ENCODE peak calls at places on chromosomes 3 and 15, in eight cellular contexts. B, A, U, Q, C, V, W and O are unnamed samples. For H3K27me3, the result is how much of the 10 kb centered on the place peaks cover.

GRCh38 chr3:142608615-142609014 is 12.4 kb downstream of the PLS1 start:
- DNase-seq in B (no peak), A (no peak), U (no peak), Q (no peak), C (no peak), V (no peak), W (no peak), O (no peak)

GRCh38 chr3:73623996-73624362 is 762 bp downstream of the PDZRN3 start:
- DNase-seq in B (peak), A (peak), U (no peak), Q (peak), C (no peak), V (peak), W (no peak), O (no peak)

GRCh38 chr3:135760581-135760980 is 204.9 kb upstream of the PPP2R3A start:
- DNase-seq in B (no peak), A (no peak), U (no peak), Q (no peak), C (no peak), V (no peak), W (no peak), O (no peak)

GRCh38 chr3:122398920-122399319 is 14.9 kb downstream of the FAM162A start:
- DNase-seq in B (no peak), A (no peak), U (no peak), Q (no peak), C (no peak), V (no peak), W (no peak), O (no peak)

GRCh38 chr3:16606398-16606797 is 1.2 kb upstream of the DAZL start:
- DNase-seq in B (no peak), A (peak), U (no peak), Q (no peak), C (no peak), V (peak), W (peak), O (no peak)

GRCh38 chr3:126948980-126949535 is 33.9 kb upstream of the PLXNA1 start:
- DNase-seq in B (no peak), A (no peak), U (no peak), Q (no peak), C (no peak), V (no peak), W (no peak), O (no peak)

GRCh38 chr3:128584412-128585020 is 66.1 kb downstream of the RPN1 start:
- DNase-seq in B (peak), A (peak), U (peak), Q (peak), C (peak), V (peak), W (peak), O (peak)

GRCh38 chr15:82569834-82570233 is 29.6 kb upstream of the RPS17 start:
- DNase-seq in B (no peak), A (no peak), U (no peak), Q (no peak), C (no peak), V (no peak), W (no peak), O (no peak)

GRCh38 chr3:82790307-82791097 is 1029.1 kb upstream of the GBE1 start:
- DNase-seq in B (no peak), A (no peak), U (no peak), Q (no peak), C (no peak), V (no peak), W (no peak), O (no peak)

GRCh38 chr3:14377838-14378169 is 24.6 kb upstream of the SLC6A6 start:
- DNase-seq in B (peak), A (no peak), U (no peak), Q (no peak), C (peak), V (no peak), W (no peak), O (no peak)

GRCh38 chr3:118231578-118231977 is 803.1 kb downstream of the IGSF11 start:
- DNase-seq in B (no peak), A (no peak), U (no peak), Q (no peak), C (no peak), V (no peak), W (no peak), O (no peak)

GRCh38 chr3:160768918-160769317 is 12.9 kb downstream of the PPM1L start:
- DNase-seq in B (no peak), A (no peak), U (no peak), Q (no peak), C (no peak), V (no peak), W (no peak), O (no peak)

GRCh38 chr15:72197045-72197459 is 535 bp downstream of the GRAMD2A start:
- DNase-seq in B (no peak), A (no peak), U (no peak), Q (no peak), C (no peak), V (no peak), W (no peak), O (no peak)

GRCh38 chr3:194168994-194169393 is 33.0 kb downstream of the HES1 start:
- DNase-seq in B (no peak), A (no peak), U (no peak), Q (no peak), C (no peak), V (no peak), W (no peak), O (no peak)

GRCh38 chr3:111691293-111691909 is 96.3 kb upstream of the ZBED2 start:
- DNase-seq in B (no peak), A (no peak), U (no peak), Q (peak), C (no peak), V (peak), W (no peak), O (no peak)

GRCh38 chr3:124886168-124887051 is 755 bp downstream of the ITGB5 start:
- DNase-seq in B (peak), A (peak), U (no peak), Q (peak), C (peak), V (no peak), W (peak), O (no peak)

GRCh38 chr15:61621865-61622264 is 392.8 kb upstream of the RORA start:
- DNase-seq in B (no peak), A (no peak), U (no peak), Q (no peak), C (no peak), V (no peak), W (no peak), O (no peak)

GRCh38 chr3:172461530-172462138 is 13.4 kb upstream of the GHSR start:
- DNase-seq in B (no peak), A (no peak), U (no peak), Q (peak), C (no peak), V (no peak), W (no peak), O (no peak)

GRCh38 chr15:60565407-60565806 is 86.5 kb upstream of the ICE2 start:
- DNase-seq in B (no peak), A (no peak), U (no peak), Q (no peak), C (no peak), V (no peak), W (no peak), O (no peak)

GRCh38 chr15:60568883-60569495 is 90.0 kb upstream of the ICE2 start:
- DNase-seq in B (no peak), A (no peak), U (no peak), Q (no peak), C (no peak), V (no peak), W (no peak), O (no peak)

GRCh38 chr15:60570936-60571530 is 92.1 kb upstream of the ICE2 start:
- DNase-seq in B (no peak), A (no peak), U (no peak), Q (no peak), C (no peak), V (no peak), W (no peak), O (no peak)

GRCh38 chr15:60569596-60569995 is 90.7 kb upstream of the ICE2 start:
- DNase-seq in B (no peak), A (no peak), U (no peak), Q (peak), C (no peak), V (no peak), W (no peak), O (no peak)

DNA sequence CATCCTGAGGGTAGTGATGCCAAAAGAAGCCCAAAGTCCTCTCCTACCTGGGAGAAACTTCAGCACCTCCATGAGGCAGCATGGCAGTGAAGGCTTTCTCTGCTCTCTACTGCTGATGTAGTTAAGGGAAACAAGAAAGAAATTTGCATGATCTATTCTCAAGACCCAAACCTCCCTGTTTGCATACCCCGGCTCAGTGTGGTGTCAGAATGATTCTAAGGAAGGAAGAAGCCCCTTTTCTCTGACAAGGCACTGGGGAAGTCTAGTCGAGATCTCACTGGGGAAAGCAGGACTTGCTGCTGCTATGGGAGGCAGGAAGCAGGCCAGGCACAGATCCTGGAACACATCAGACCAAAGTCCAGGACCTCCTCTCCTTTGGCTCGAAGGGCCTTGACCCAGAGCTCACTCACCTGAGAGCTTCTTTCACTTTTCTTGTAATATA is 89.4 kb upstream of the ICE2 start:
- DNase-seq in B (peak), A (no peak), U (no peak), Q (no peak), C (no peak), V (no peak), W (no peak), O (no peak)
- H3K4me3 ChIP-seq in B (no peak), A (no peak), U (no peak), Q (no peak), C (no peak), V (no peak), W (no peak), O (no peak)

GRCh38 chr3:137409584-137409983 is 354.5 kb upstream of the SOX14 start:
- DNase-seq in B (no peak), A (no peak), U (no peak), Q (no peak), C (no peak), V (no peak), W (no peak), O (no peak)
- TF ChIP-seq CTCF in B (no peak), A (no peak), U (peak), Q (no peak), C (no peak), V (no peak), W (peak), O (no peak)

GRCh38 chr15:34609658-34610057 is 26.2 kb upstream of the GOLGA8B start:
- DNase-seq in B (no peak), A (no peak), U (no peak), Q (no peak), C (no peak), V (no peak), W (no peak), O (no peak)

GRCh38 chr15:34607832-34608231 is 24.4 kb upstream of the GOLGA8B start:
- DNase-seq in B (no peak), A (no peak), U (no peak), Q (no peak), C (no peak), V (no peak), W (no peak), O (no peak)

GRCh38 chr15:34609102-34609501 is 25.7 kb upstream of the GOLGA8B start:
- DNase-seq in B (no peak), A (no peak), U (no peak), Q (no peak), C (no peak), V (no peak), W (no peak), O (no peak)

GRCh38 chr15:34610388-34610787 is 26.9 kb upstream of the GOLGA8B start:
- DNase-seq in B (no peak), A (peak), U (peak), Q (peak), C (no peak), V (no peak), W (no peak), O (no peak)

GRCh38 chr15:34608517-34608916 is 25.1 kb upstream of the GOLGA8B start:
- DNase-seq in B (no peak), A (no peak), U (no peak), Q (no peak), C (no peak), V (no peak), W (no peak), O (no peak)
- H3K27me3 ChIP-seq in B (under half), A (under half), U (half or more), Q (under half), C (under half), V (under half), W (under half), O (under half)

GRCh38 chr15:92711457-92711831 is 55.9 kb upstream of the FAM174B start:
- DNase-seq in B (no peak), A (no peak), U (no peak), Q (no peak), C (no peak), V (no peak), W (no peak), O (no peak)
- H3K4me3 ChIP-seq in B (no peak), A (no peak), U (no peak), Q (no peak), C (no peak), V (no peak), W (no peak), O (no peak)